ENCODE peak calls at places on chromosomes 6 and 20, in six cellular contexts. One of them, this sample, is unnamed.

GRCh38 chr6:134721095-134721400 is 228.9 kb downstream of the ALDH8A1 start:
- DNase-seq in SK-N-SH: no peak
- DNase-seq in mesenchymal stem cell: no peak
- DNase-seq in neuronal stem cell: no peak
- DNase-seq in GM23248: no peak
- DNase-seq in H9: no peak
- DNase-seq in this sample: no peak

GRCh38 chr20:7843613-7844012 is 96.6 kb downstream of the HAO1 start:
- DNase-seq in SK-N-SH: no peak
- DNase-seq in H9: no peak
- DNase-seq in neuronal stem cell: no peak
- DNase-seq in mesenchymal stem cell: peak; percentile 68
- DNase-seq in GM23248: peak; percentile 79
- DNase-seq in this sample: no peak

GRCh38 chr6:46078294-46078693 is 51.5 kb upstream of the ENPP4 start:
- DNase-seq in neuronal stem cell: no peak
- DNase-seq in SK-N-SH: no peak
- DNase-seq in H9: no peak
- DNase-seq in GM23248: no peak
- DNase-seq in mesenchymal stem cell: no peak
- DNase-seq in this sample: no peak

GRCh38 chr6:157019733-157020132 is 242.6 kb downstream of the ARID1B start:
- DNase-seq in mesenchymal stem cell: peak; percentile 29
- DNase-seq in neuronal stem cell: no peak
- DNase-seq in H9: no peak
- DNase-seq in SK-N-SH: no peak
- DNase-seq in GM23248: peak; percentile 36
- DNase-seq in this sample: no peak

GRCh38 chr6:147131728-147132127 is 72.5 kb upstream of the STXBP5 start:
- DNase-seq in mesenchymal stem cell: peak; percentile 71
- DNase-seq in SK-N-SH: no peak
- DNase-seq in GM23248: peak; percentile 46
- DNase-seq in H9: no peak
- DNase-seq in neuronal stem cell: no peak
- DNase-seq in this sample: no peak

GRCh38 chr6:1244941-1245340 is 67.0 kb upstream of the FOXQ1 start:
- DNase-seq in neuronal stem cell: no peak
- DNase-seq in GM23248: peak; percentile 55
- DNase-seq in mesenchymal stem cell: no peak
- DNase-seq in H9: no peak
- DNase-seq in SK-N-SH: no peak
- DNase-seq in this sample: no peak

GRCh38 chr20:53800883-53801604 is 207.4 kb upstream of the ZNF217 start:
- DNase-seq in H9: no peak
- DNase-seq in mesenchymal stem cell: no peak
- DNase-seq in GM23248: no peak
- DNase-seq in neuronal stem cell: no peak
- DNase-seq in SK-N-SH: no peak
- DNase-seq in this sample: no peak

GRCh38 chr6:134714679-134715078 is 235.2 kb downstream of the ALDH8A1 start:
- DNase-seq in GM23248: peak; percentile 12
- DNase-seq in SK-N-SH: no peak
- DNase-seq in H9: no peak
- DNase-seq in neuronal stem cell: no peak
- DNase-seq in mesenchymal stem cell: peak; percentile 78
- DNase-seq in this sample: peak; percentile 6

GRCh38 chr6:11460001-11460668 is 77.4 kb upstream of the TMEM170B start:
- DNase-seq in mesenchymal stem cell: peak; percentile 55
- DNase-seq in GM23248: peak; percentile 25
- DNase-seq in H9: no peak
- DNase-seq in neuronal stem cell: no peak
- DNase-seq in SK-N-SH: no peak
- DNase-seq in this sample: no peak

GRCh38 chr6:19838442-19839236 is 1.5 kb downstream of the ID4 start:
- DNase-seq in neuronal stem cell: peak; percentile 50
- DNase-seq in SK-N-SH: peak; percentile 45
- DNase-seq in GM23248: peak; percentile 60
- DNase-seq in mesenchymal stem cell: peak; percentile 37
- DNase-seq in H9: peak; percentile 74
- DNase-seq in this sample: no peak

GRCh38 chr6:28597217-28597835 is 71.6 kb downstream of the GPX5 start:
- DNase-seq in neuronal stem cell: no peak
- DNase-seq in mesenchymal stem cell: peak; percentile 64
- DNase-seq in H9: peak; percentile 61
- DNase-seq in GM23248: peak; percentile 57
- DNase-seq in SK-N-SH: peak; percentile 40
- DNase-seq in this sample: no peak

GRCh38 chr6:729646-730320 is 36.8 kb upstream of the EXOC2 start:
- DNase-seq in H9: no peak
- DNase-seq in SK-N-SH: no peak
- DNase-seq in GM23248: no peak
- DNase-seq in neuronal stem cell: no peak
- DNase-seq in mesenchymal stem cell: no peak
- DNase-seq in this sample: no peak

GRCh38 chr6:16239798-16240123 is 1.4 kb downstream of the GMPR start:
- DNase-seq in neuronal stem cell: no peak
- DNase-seq in H9: peak; percentile 81
- DNase-seq in SK-N-SH: no peak
- DNase-seq in mesenchymal stem cell: peak; percentile 81
- DNase-seq in GM23248: peak; percentile 82
- DNase-seq in this sample: no peak

GRCh38 chr6:13611715-13612114 is 3.4 kb upstream of the NOL7 start:
- DNase-seq in neuronal stem cell: no peak
- DNase-seq in SK-N-SH: no peak
- DNase-seq in GM23248: no peak
- DNase-seq in mesenchymal stem cell: peak; percentile 29
- DNase-seq in H9: no peak
- DNase-seq in this sample: no peak

GRCh38 chr6:43093361-43094289 is 17.5 kb downstream of the PTK7 start:
- DNase-seq in neuronal stem cell: no peak
- DNase-seq in mesenchymal stem cell: peak; percentile 78
- DNase-seq in H9: peak; percentile 56
- DNase-seq in SK-N-SH: no peak
- DNase-seq in GM23248: peak; percentile 90
- DNase-seq in this sample: no peak

GRCh38 chr6:159981591-159982245 is 12.8 kb downstream of the IGF2R start:
- DNase-seq in neuronal stem cell: no peak
- DNase-seq in SK-N-SH: no peak
- DNase-seq in H9: no peak
- DNase-seq in mesenchymal stem cell: peak; percentile 96
- DNase-seq in GM23248: peak; percentile 41
- DNase-seq in this sample: peak; percentile 52

GRCh38 chr6:122778961-122779671 is 400 bp upstream of the FABP7 start:
- DNase-seq in mesenchymal stem cell: no peak
- DNase-seq in neuronal stem cell: peak; percentile 89
- DNase-seq in SK-N-SH: no peak
- DNase-seq in H9: peak; percentile 84
- DNase-seq in GM23248: no peak
- DNase-seq in this sample: no peak

GRCh38 chr6:33977606-33978438 is 168.1 kb downstream of the GRM4 start:
- DNase-seq in SK-N-SH: peak; percentile 12
- DNase-seq in GM23248: no peak
- DNase-seq in neuronal stem cell: no peak
- DNase-seq in mesenchymal stem cell: no peak
- DNase-seq in H9: peak; percentile 17
- DNase-seq in this sample: no peak

GRCh38 chr6:109224107-109224875 is 129.0 kb downstream of the CEP57L1 start:
- DNase-seq in GM23248: no peak
- DNase-seq in SK-N-SH: peak; percentile 43
- DNase-seq in H9: no peak
- DNase-seq in neuronal stem cell: no peak
- DNase-seq in mesenchymal stem cell: no peak
- DNase-seq in this sample: peak; percentile 58

GRCh38 chr6:151240861-151241642 is 1.3 kb downstream of the AKAP12 start:
- DNase-seq in GM23248: peak; percentile 72
- DNase-seq in neuronal stem cell: peak; percentile 57
- DNase-seq in mesenchymal stem cell: peak; percentile 82
- DNase-seq in H9: peak; percentile 56
- DNase-seq in SK-N-SH: peak; percentile 81
- DNase-seq in this sample: no peak

GRCh38 chr20:19382371-19382770 is 169.9 kb downstream of the SLC24A3 start:
- DNase-seq in H9: no peak
- DNase-seq in SK-N-SH: no peak
- DNase-seq in neuronal stem cell: no peak
- DNase-seq in GM23248: no peak
- DNase-seq in mesenchymal stem cell: no peak
- DNase-seq in this sample: no peak

GRCh38 chr20:21185849-21186248 is 60.0 kb downstream of the KIZ start:
- DNase-seq in neuronal stem cell: no peak
- DNase-seq in GM23248: no peak
- DNase-seq in H9: no peak
- DNase-seq in mesenchymal stem cell: no peak
- DNase-seq in SK-N-SH: no peak
- DNase-seq in this sample: no peak

GRCh38 chr6:69279805-69280204 is 517.0 kb downstream of the LMBRD1 start:
- DNase-seq in mesenchymal stem cell: no peak
- DNase-seq in H9: no peak
- DNase-seq in neuronal stem cell: no peak
- DNase-seq in GM23248: no peak
- DNase-seq in SK-N-SH: no peak
- DNase-seq in this sample: no peak

GRCh38 chr6:75849329-75850025 is 100.4 kb downstream of the MYO6 start:
- DNase-seq in SK-N-SH: no peak
- DNase-seq in GM23248: no peak
- DNase-seq in mesenchymal stem cell: peak; percentile 33
- DNase-seq in H9: no peak
- DNase-seq in neuronal stem cell: no peak
- DNase-seq in this sample: no peak

GRCh38 chr6:104656235-104656634 is 203.5 kb downstream of the HACE1 start:
- DNase-seq in H9: no peak
- DNase-seq in SK-N-SH: no peak
- DNase-seq in mesenchymal stem cell: no peak
- DNase-seq in neuronal stem cell: no peak
- DNase-seq in GM23248: no peak
- DNase-seq in this sample: no peak

GRCh38 chr6:9697263-9697931 is 717.5 kb downstream of the TFAP2A start:
- DNase-seq in H9: no peak
- DNase-seq in SK-N-SH: no peak
- DNase-seq in neuronal stem cell: no peak
- DNase-seq in GM23248: no peak
- DNase-seq in mesenchymal stem cell: no peak
- DNase-seq in this sample: no peak

GRCh38 chr20:3407426-3408250 is at the start of gene DNAAF9:
- DNase-seq in neuronal stem cell: peak; percentile 68
- DNase-seq in mesenchymal stem cell: peak; percentile 81
- DNase-seq in GM23248: peak; percentile 91
- DNase-seq in H9: peak; percentile 80
- DNase-seq in SK-N-SH: peak; percentile 95
- DNase-seq in this sample: peak; percentile 62

GRCh38 chr20:36856196-36856595 is 19.7 kb upstream of the TLDC2 start:
- DNase-seq in neuronal stem cell: no peak
- DNase-seq in mesenchymal stem cell: no peak
- DNase-seq in H9: no peak
- DNase-seq in GM23248: peak; percentile 55
- DNase-seq in SK-N-SH: no peak
- DNase-seq in this sample: no peak

GRCh38 chr6:3893914-3894313 is 44.7 kb downstream of the FAM50B start:
- DNase-seq in neuronal stem cell: no peak
- DNase-seq in SK-N-SH: no peak
- DNase-seq in H9: no peak
- DNase-seq in mesenchymal stem cell: no peak
- DNase-seq in GM23248: no peak
- DNase-seq in this sample: no peak
- H2AFZ ChIP-seq in neuronal stem cell: no peak overlapping the region
- H2AFZ ChIP-seq in SK-N-SH: no peak overlapping the region
- H2AFZ ChIP-seq in H9: no peak overlapping the region
- H2AFZ ChIP-seq in mesenchymal stem cell: no peak overlapping the region
- H2AFZ ChIP-seq in GM23248: no peak overlapping the region
- H2AFZ ChIP-seq in this sample: no peak overlapping the region

GRCh38 chr20:1674990-1675389 is 17.4 kb upstream of the SIRPG start:
- DNase-seq in GM23248: no peak
- DNase-seq in SK-N-SH: no peak
- DNase-seq in mesenchymal stem cell: no peak
- DNase-seq in neuronal stem cell: no peak
- DNase-seq in H9: no peak
- DNase-seq in this sample: no peak
- H2AFZ ChIP-seq in GM23248: no peak overlapping the region
- H2AFZ ChIP-seq in SK-N-SH: no peak overlapping the region
- H2AFZ ChIP-seq in mesenchymal stem cell: no peak overlapping the region
- H2AFZ ChIP-seq in neuronal stem cell: no peak overlapping the region
- H2AFZ ChIP-seq in H9: no peak overlapping the region
- H2AFZ ChIP-seq in this sample: no peak overlapping the region

GRCh38 chr6:21115111-21115510 is 478.4 kb upstream of the SOX4 start:
- DNase-seq in GM23248: peak; percentile 30
- DNase-seq in SK-N-SH: peak; percentile 57
- DNase-seq in H9: no peak
- DNase-seq in mesenchymal stem cell: no peak
- DNase-seq in neuronal stem cell: no peak
- DNase-seq in this sample: no peak

GRCh38 chr6:21107796-21108195 is 485.8 kb upstream of the SOX4 start:
- DNase-seq in SK-N-SH: no peak
- DNase-seq in H9: no peak
- DNase-seq in GM23248: no peak
- DNase-seq in neuronal stem cell: no peak
- DNase-seq in mesenchymal stem cell: no peak
- DNase-seq in this sample: no peak

GRCh38 chr6:21109421-21110178 is 484.0 kb upstream of the SOX4 start:
- DNase-seq in mesenchymal stem cell: peak; percentile 42
- DNase-seq in H9: no peak
- DNase-seq in GM23248: peak; percentile 68
- DNase-seq in neuronal stem cell: no peak
- DNase-seq in SK-N-SH: no peak
- DNase-seq in this sample: no peak

GRCh38 chr6:21110684-21111398 is 482.7 kb upstream of the SOX4 start:
- DNase-seq in neuronal stem cell: no peak
- DNase-seq in mesenchymal stem cell: no peak
- DNase-seq in SK-N-SH: no peak
- DNase-seq in GM23248: peak; percentile 19
- DNase-seq in H9: no peak
- DNase-seq in this sample: no peak

DNA sequence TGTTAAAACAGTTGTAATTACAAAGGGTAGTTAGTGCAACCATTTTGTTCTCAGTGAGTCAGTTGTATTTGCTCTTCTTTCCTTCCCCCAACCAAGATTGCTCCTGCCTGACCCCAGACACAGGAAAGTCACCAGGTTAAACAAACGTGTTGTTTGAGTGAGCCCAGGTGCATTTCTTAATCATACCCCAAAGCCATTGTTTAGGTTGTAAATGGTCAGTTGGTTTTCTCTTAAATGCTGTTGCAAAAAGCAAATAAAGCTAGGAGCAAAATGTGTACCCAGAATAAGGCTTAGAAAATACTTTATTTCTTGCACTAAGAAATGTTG is 482.2 kb upstream of the SOX4 start:
- DNase-seq in mesenchymal stem cell: no peak
- DNase-seq in neuronal stem cell: no peak
- DNase-seq in H9: no peak
- DNase-seq in GM23248: no peak
- DNase-seq in SK-N-SH: no peak
- DNase-seq in this sample: no peak
- H2AFZ ChIP-seq in mesenchymal stem cell: no peak overlapping the region
- H2AFZ ChIP-seq in neuronal stem cell: no peak overlapping the region
- H2AFZ ChIP-seq in H9: no peak overlapping the region
- H2AFZ ChIP-seq in GM23248: no peak overlapping the region
- H2AFZ ChIP-seq in SK-N-SH: no peak overlapping the region
- H2AFZ ChIP-seq in this sample: no peak overlapping the region

DNA sequence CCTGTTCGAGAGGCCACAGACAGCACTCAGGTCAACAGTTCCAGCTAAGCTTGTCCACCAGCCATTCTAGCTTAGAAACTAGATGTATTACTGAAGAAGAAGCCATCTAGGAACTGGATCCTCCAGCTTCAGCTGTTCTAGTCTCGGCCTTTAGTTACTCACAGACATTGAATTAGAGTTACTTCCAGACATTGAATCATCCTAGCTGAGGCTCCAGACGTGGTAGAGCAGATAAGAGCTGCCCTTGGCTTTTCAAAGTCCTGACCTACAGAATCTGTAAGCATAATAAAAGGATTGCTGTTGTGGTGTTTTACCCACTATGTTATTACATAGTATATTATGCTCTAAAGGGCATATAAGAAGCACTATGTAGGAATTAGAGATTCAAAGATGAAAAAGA is 84.8 kb downstream of the MMS22L start:
- DNase-seq in SK-N-SH: no peak
- DNase-seq in GM23248: peak; percentile 37
- DNase-seq in mesenchymal stem cell: peak; percentile 18
- DNase-seq in H9: no peak
- DNase-seq in neuronal stem cell: no peak
- DNase-seq in this sample: no peak
- H2AFZ ChIP-seq in SK-N-SH: no peak overlapping the region
- H2AFZ ChIP-seq in GM23248: no peak overlapping the region
- H2AFZ ChIP-seq in mesenchymal stem cell: no peak overlapping the region
- H2AFZ ChIP-seq in H9: no peak overlapping the region
- H2AFZ ChIP-seq in neuronal stem cell: no peak overlapping the region
- H2AFZ ChIP-seq in this sample: no peak overlapping the region